ENCODE peak calls at places on chromosomes 5 and 9, in ten cellular contexts. U is WERI-Rb-1, N is transverse colon, Y is prostate gland, X is cardiac muscle cell, T is endodermal cell, F is AG04450, G is OCI-LY7, J is uterus, C is adrenal gland. Q is an unnamed sample. For H3K9me3, the result is how much of the 10 kb centered on the place peaks cover.

GRCh38 chr9:90842984-90843383 is 41.4 kb downstream of the SYK start:
- DNase-seq in F (no peak), Y (no peak), N (no peak), G (no peak), X (no peak), T (no peak), J (no peak), U (no peak), C (no peak), Q (no peak)

GRCh38 chr9:92637886-92638620 is 31.9 kb downstream of the IPPK start:
- DNase-seq in C (peak), J (peak), G (no peak), Y (no peak), X (no peak), T (no peak), F (no peak), U (no peak), N (no peak), Q (no peak)

GRCh38 chr9:132351404-132352050 is 3.3 kb downstream of the SETX start:
- DNase-seq in C (no peak), F (no peak), N (no peak), U (no peak), Y (no peak), J (no peak), G (peak), T (peak), X (no peak), Q (no peak)

GRCh38 chr5:135433626-135434426 is 13.3 kb downstream of the DCANP1 start:
- DNase-seq in G (no peak), C (peak), U (no peak), J (no peak), T (peak), X (peak), N (no peak), F (no peak), Y (no peak), Q (no peak)

GRCh38 chr5:146078566-146078965 is 26.8 kb downstream of the PLAC8L1 start:
- DNase-seq in G (no peak), F (no peak), Y (no peak), J (no peak), X (no peak), C (no peak), U (no peak), N (no peak), T (peak), Q (no peak)

GRCh38 chr9:18554244-18554643 is 80.3 kb downstream of the ADAMTSL1 start:
- DNase-seq in C (no peak), J (no peak), T (no peak), N (no peak), G (no peak), U (no peak), Y (no peak), F (no peak), X (no peak), Q (no peak)

GRCh38 chr9:7237473-7238243 is 479.9 kb downstream of the KDM4C start:
- DNase-seq in F (no peak), U (no peak), Y (no peak), N (no peak), J (no peak), T (no peak), G (no peak), C (no peak), X (peak), Q (no peak)

GRCh38 chr5:38670878-38671277 is 114.4 kb upstream of the LIFR start:
- DNase-seq in N (no peak), X (peak), G (no peak), U (no peak), F (no peak), Y (peak), T (no peak), C (no peak), J (no peak), Q (no peak)

GRCh38 chr5:134507495-134507894 is 18.0 kb upstream of the JADE2 start:
- DNase-seq in X (no peak), T (no peak), N (peak), C (no peak), U (no peak), Y (no peak), J (no peak), F (no peak), G (no peak), Q (no peak)

GRCh38 chr9:78866228-78867132 is 569.6 kb downstream of the PSAT1 start:
- DNase-seq in Y (no peak), N (no peak), G (no peak), U (no peak), X (peak), C (no peak), J (no peak), T (no peak), F (peak), Q (no peak)

GRCh38 chr5:3288325-3288724 is 307.3 kb upstream of the IRX1 start:
- DNase-seq in N (no peak), J (no peak), X (no peak), C (no peak), F (no peak), T (peak), Y (no peak), G (no peak), U (no peak), Q (no peak)

GRCh38 chr9:4815381-4815956 is 22.7 kb downstream of the RCL1 start:
- DNase-seq in F (no peak), G (no peak), Y (no peak), N (no peak), C (no peak), X (no peak), U (no peak), J (no peak), T (no peak), Q (no peak)

GRCh38 chr9:134067904-134068741 is at the start of gene BRD3:
- DNase-seq in F (peak), C (peak), Y (peak), N (peak), G (peak), U (peak), T (peak), J (peak), X (peak), Q (peak)

GRCh38 chr9:71944754-71945409 is 33.4 kb downstream of the C9orf85 start:
- DNase-seq in J (no peak), X (no peak), C (no peak), G (no peak), F (no peak), T (no peak), U (no peak), N (no peak), Y (peak), Q (no peak)

GRCh38 chr5:27944471-27944870 is 906.1 kb upstream of the CDH9 start:
- DNase-seq in U (no peak), J (no peak), X (no peak), F (no peak), Y (no peak), N (no peak), C (no peak), T (no peak), G (no peak), Q (no peak)

GRCh38 chr5:56589486-56589870 is 225.9 kb upstream of the MAP3K1 start:
- DNase-seq in J (peak), N (no peak), U (no peak), C (no peak), F (no peak), Y (no peak), G (no peak), T (no peak), X (no peak), Q (no peak)

GRCh38 chr5:109849478-109850088 is 159.9 kb downstream of the MAN2A1 start:
- DNase-seq in N (no peak), G (no peak), C (no peak), T (no peak), Y (no peak), F (no peak), U (no peak), X (no peak), J (no peak), Q (no peak)

GRCh38 chr5:158899792-158900191 is 199.9 kb downstream of the EBF1 start:
- DNase-seq in X (peak), T (no peak), C (peak), Y (no peak), G (no peak), J (peak), U (no peak), F (no peak), N (no peak), Q (peak)

GRCh38 chr5:10695055-10695649 is 65.9 kb downstream of the DAP start:
- DNase-seq in F (no peak), U (peak), T (peak), G (peak), N (peak), Y (peak), X (peak), J (peak), C (peak), Q (peak)

GRCh38 chr5:21802869-21803490 is 1050.2 kb downstream of the CDH12 start:
- DNase-seq in J (no peak), T (no peak), G (peak), C (no peak), Y (no peak), X (peak), N (no peak), U (no peak), F (no peak), Q (no peak)

GRCh38 chr9:127049581-127049980 is 72.9 kb downstream of the ANGPTL2 start:
- DNase-seq in T (peak), G (no peak), U (no peak), J (no peak), F (no peak), Y (no peak), C (peak), X (peak), N (no peak), Q (no peak)

GRCh38 chr9:127050581-127050980 is 71.9 kb downstream of the ANGPTL2 start:
- DNase-seq in T (peak), C (peak), Y (no peak), G (no peak), U (no peak), N (no peak), J (no peak), F (no peak), X (no peak), Q (no peak)

GRCh38 chr9:127047971-127048370 is 74.5 kb downstream of the ANGPTL2 start:
- DNase-seq in N (no peak), J (no peak), X (no peak), C (peak), T (no peak), G (no peak), F (no peak), Y (no peak), U (no peak), Q (no peak)

GRCh38 chr9:127050152-127050551 is 72.3 kb downstream of the ANGPTL2 start:
- DNase-seq in T (peak), F (no peak), U (no peak), Y (no peak), G (no peak), N (no peak), C (peak), X (no peak), J (no peak), Q (no peak)

DNA sequence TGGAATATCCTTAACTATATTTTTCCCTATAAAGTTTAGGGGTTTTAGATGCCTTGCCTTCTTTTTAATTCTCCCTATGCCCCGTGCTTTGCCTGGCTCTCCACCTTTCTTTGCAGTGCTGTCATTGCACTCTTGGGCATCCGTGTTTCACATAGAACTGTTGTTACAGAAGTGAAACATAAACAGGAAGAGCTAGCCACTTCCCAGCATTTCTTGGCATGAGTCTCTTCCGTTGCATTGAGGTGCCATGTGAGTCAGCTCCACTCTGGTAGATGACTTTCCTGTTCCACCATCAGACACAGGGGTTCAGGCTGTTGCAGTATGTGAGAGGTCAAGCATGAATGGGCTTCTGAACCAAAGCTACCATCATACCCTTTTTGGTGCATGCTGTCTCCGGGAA is 73.4 kb downstream of the ANGPTL2 start:
- DNase-seq in N (peak), J (peak), G (no peak), Y (peak), F (peak), T (no peak), C (peak), X (peak), U (no peak), Q (no peak)
- TF ChIP-seq CTCF in N (no peak), J (peak), G (no peak), Y (no peak), F (peak), T (no peak), C (no peak), X (peak), U (no peak), Q (peak)

GRCh38 chr5:166285385-166285784 is 2006.1 kb upstream of the WWC1 start:
- DNase-seq in N (no peak), J (no peak), G (no peak), T (peak), F (no peak), C (no peak), U (no peak), Y (no peak), X (peak), Q (no peak)
- H3K9me3 ChIP-seq in N (under half), J (under half), G (under half), T (under half), F (under half), C (under half), U (under half), Y (under half), X (under half), Q (under half)

DNA sequence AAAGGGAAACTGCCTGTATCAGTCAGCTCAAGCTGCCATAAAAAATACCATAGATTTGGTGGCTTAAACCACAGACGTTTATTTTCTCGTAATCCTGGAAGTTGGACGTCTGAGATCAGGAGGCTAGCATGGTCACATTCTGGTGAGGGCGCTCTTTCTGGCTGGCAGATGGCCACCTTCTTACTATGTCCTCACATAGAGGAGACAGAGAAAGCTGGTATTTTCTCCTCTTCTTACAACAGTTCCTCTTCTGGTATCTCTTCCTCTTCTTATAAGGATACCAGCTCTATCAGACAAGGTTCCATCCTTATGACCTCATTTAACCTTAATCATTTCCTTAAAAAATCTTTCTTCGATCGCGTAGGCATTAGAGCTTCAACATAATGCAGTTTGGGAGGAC is 50.6 kb upstream of the RFX3 start:
- DNase-seq in Y (no peak), U (no peak), X (peak), F (no peak), G (no peak), N (no peak), T (no peak), J (no peak), C (peak), Q (peak)
- H3K27ac ChIP-seq in Y (no peak), U (no peak), X (no peak), F (no peak), G (no peak), N (no peak), T (no peak), J (no peak), C (no peak), Q (no peak)

GRCh38 chr5:73486119-73486899 is 11.9 kb upstream of the BTF3 start:
- DNase-seq in N (no peak), T (peak), C (no peak), X (no peak), Y (no peak), F (no peak), G (no peak), U (no peak), J (no peak), Q (no peak)
- TF ChIP-seq CTCF in N (no peak), T (no peak), C (no peak), X (no peak), Y (no peak), F (no peak), G (no peak), U (no peak), J (no peak), Q (no peak)

GRCh38 chr5:178711572-178711971 is 18.9 kb downstream of the ZNF354A start:
- DNase-seq in F (no peak), G (no peak), Y (no peak), T (no peak), U (no peak), N (no peak), C (no peak), J (no peak), X (no peak), Q (no peak)
- H3K9me3 ChIP-seq in F (under half), G (half or more), Y (under half), T (half or more), U (under half), N (half or more), C (half or more), J (half or more), X (under half), Q (half or more)

GRCh38 chr5:83751201-83751600 is 30.5 kb upstream of the HAPLN1 start:
- DNase-seq in Y (no peak), U (no peak), T (no peak), X (no peak), C (no peak), F (no peak), J (no peak), G (no peak), N (no peak), Q (no peak)
- H3K27ac ChIP-seq in Y (no peak), U (no peak), T (no peak), X (no peak), C (no peak), F (no peak), J (no peak), G (no peak), N (no peak), Q (no peak)

Q was measured in left ventricle myocardium inferior.